ENCODE peak calls at places on chromosome 20, in six cellular contexts. J is NCI-H1092 treated with DMSO at 0.1 percent for 48 hours, N is body of pancreas, V is T-cell, P is Right ventricle myocardium superior, U is NCI-H1105 treated with DMSO at 0.1 percent for 48 hours. W is an unnamed sample.

GRCh38 chr20:25247100-25247665 is 702 bp upstream of the PYGB start:
- DNase-seq in J (peak; percentile 59), N (peak; percentile 72), V (no peak), P (peak; percentile 83), U (peak; percentile 61), W (peak; percentile 88)

GRCh38 chr20:21709535-21709904 is 4.1 kb downstream of the PAX1 start:
- DNase-seq in J (no peak), N (no peak), V (no peak), P (no peak), U (no peak), W (no peak)

GRCh38 chr20:55160022-55160421 is 684.6 kb downstream of the DOK5 start:
- DNase-seq in J (no peak), N (no peak), V (no peak), P (no peak), U (no peak), W (peak; percentile 77)

GRCh38 chr20:33808388-33808787 is 2.8 kb upstream of the CHMP4B start:
- DNase-seq in J (no peak), N (no peak), V (no peak), P (no peak), U (no peak), W (no peak)

GRCh38 chr20:59222982-59223610 is 59.5 kb downstream of the ZNF831 start:
- DNase-seq in J (no peak), N (no peak), V (no peak), P (no peak), U (peak; percentile 11), W (no peak)

GRCh38 chr20:24778585-24779031 is 170.5 kb upstream of the CST7 start:
- DNase-seq in J (peak; percentile 63), N (peak; percentile 47), V (no peak), P (no peak), U (no peak), W (no peak)

GRCh38 chr20:52676282-52676995 is 295.7 kb upstream of the TSHZ2 start:
- DNase-seq in J (no peak), N (no peak), V (no peak), P (no peak), U (no peak), W (no peak)

GRCh38 chr20:4082406-4083102 is 67.2 kb upstream of the RNF24 start:
- DNase-seq in J (no peak), N (no peak), V (no peak), P (peak; percentile 67), U (no peak), W (no peak)